ENCODE peak calls at places on chromosomes 13 and 19, in six cellular contexts. Z is glutamatergic neuron, Y is neural progenitor cell, E is NB4, A is heart left ventricle, M is neural crest cell. S is an unnamed sample.

GRCh38 chr19:32061304-32061703 is 284.1 kb upstream of the ZNF507 start:
- DNase-seq in Y (no peak), E (no peak), Z (no peak), M (no peak), A (no peak), S (no peak)

GRCh38 chr13:94312511-94313191 is 166.8 kb downstream of the DCT start:
- DNase-seq in M (no peak), Y (peak), A (no peak), Z (no peak), E (no peak), S (peak)

GRCh38 chr13:23567792-23568480 is 2.3 kb upstream of the TNFRSF19 start:
- DNase-seq in Z (peak), A (no peak), M (peak), Y (peak), E (no peak), S (peak)

GRCh38 chr13:80237646-80238045 is 103.3 kb downstream of the SPRY2 start:
- DNase-seq in A (no peak), Y (no peak), E (no peak), M (no peak), Z (no peak), S (no peak)

GRCh38 chr13:80132741-80133601 is 208.0 kb downstream of the SPRY2 start:
- DNase-seq in Y (peak), A (no peak), E (peak), M (peak), Z (no peak), S (peak)

GRCh38 chr19:4557971-4558941 is 1.2 kb downstream of the SEMA6B start:
- DNase-seq in Z (peak), E (no peak), A (no peak), Y (peak), M (peak), S (peak)

GRCh38 chr13:23794267-23795161 is 94.7 kb downstream of the MIPEP start:
- DNase-seq in Y (no peak), E (no peak), A (no peak), M (no peak), Z (no peak), S (no peak)

GRCh38 chr13:51832471-51833152 is 12.4 kb downstream of the TMEM272 start:
- DNase-seq in E (peak), Y (peak), A (no peak), Z (no peak), M (no peak), S (no peak)

GRCh38 chr13:42221321-42221720 is 50.6 kb upstream of the AKAP11 start:
- DNase-seq in E (no peak), A (no peak), Z (no peak), M (no peak), Y (no peak), S (no peak)

GRCh38 chr19:3682286-3682685 is 18.0 kb downstream of the PIP5K1C start:
- DNase-seq in E (no peak), Z (no peak), Y (no peak), A (no peak), M (no peak), S (no peak)

GRCh38 chr19:28039677-28040381 is 1173.1 kb downstream of the UQCRFS1 start:
- DNase-seq in A (no peak), Z (no peak), M (no peak), E (no peak), Y (no peak), S (no peak)

GRCh38 chr19:47598407-47599349 is 10.3 kb upstream of the BICRA start:
- DNase-seq in M (no peak), E (no peak), Y (peak), Z (no peak), A (no peak), S (no peak)

GRCh38 chr19:35056513-35057063 is 15.1 kb downstream of the HPN start:
- DNase-seq in E (no peak), Z (no peak), Y (no peak), A (peak), M (no peak), S (no peak)

GRCh38 chr19:35053667-35054293 is 12.3 kb downstream of the HPN start:
- DNase-seq in E (no peak), Y (no peak), A (peak), Z (no peak), M (no peak), S (no peak)

GRCh38 chr19:35058370-35058769 is 16.8 kb downstream of the HPN start:
- DNase-seq in A (no peak), M (no peak), Y (no peak), Z (no peak), E (no peak), S (no peak)

GRCh38 chr19:35054626-35055025 is 13.1 kb downstream of the HPN start:
- DNase-seq in A (no peak), M (no peak), Z (no peak), E (no peak), Y (no peak), S (no peak)

GRCh38 chr19:35055715-35056179 is 14.2 kb downstream of the HPN start:
- DNase-seq in Y (peak), A (no peak), M (no peak), E (no peak), Z (no peak), S (no peak)
- TF ChIP-seq CTCF in Y (peak), A (no peak), M (no peak), E (peak), Z (peak), S (peak)

DNA sequence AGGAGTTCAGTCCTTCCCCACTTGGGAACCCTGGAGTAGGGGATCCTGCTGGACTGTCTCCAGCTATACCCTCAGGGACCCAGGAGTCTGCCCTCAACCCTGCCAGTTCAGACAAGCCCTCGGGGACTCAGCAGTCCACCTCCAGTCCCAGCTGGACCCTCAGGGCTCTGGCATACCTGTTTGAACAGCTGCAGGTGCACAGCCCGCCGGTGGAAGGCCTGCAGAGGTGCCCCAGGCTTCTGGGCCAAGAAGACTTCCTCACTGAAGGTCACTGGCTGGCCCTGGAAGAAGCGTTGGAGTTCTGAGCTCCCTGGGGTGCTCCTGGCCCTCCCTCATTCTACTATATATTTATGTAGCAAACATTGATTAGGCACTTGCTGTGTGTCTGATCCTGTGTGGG is 8.6 kb downstream of the CRB3 start:
- DNase-seq in M (no peak), E (no peak), A (no peak), Y (no peak), Z (no peak), S (no peak)
- TF ChIP-seq CTCF in M (no peak), E (no peak), A (no peak), Y (no peak), Z (no peak), S (no peak)

DNA sequence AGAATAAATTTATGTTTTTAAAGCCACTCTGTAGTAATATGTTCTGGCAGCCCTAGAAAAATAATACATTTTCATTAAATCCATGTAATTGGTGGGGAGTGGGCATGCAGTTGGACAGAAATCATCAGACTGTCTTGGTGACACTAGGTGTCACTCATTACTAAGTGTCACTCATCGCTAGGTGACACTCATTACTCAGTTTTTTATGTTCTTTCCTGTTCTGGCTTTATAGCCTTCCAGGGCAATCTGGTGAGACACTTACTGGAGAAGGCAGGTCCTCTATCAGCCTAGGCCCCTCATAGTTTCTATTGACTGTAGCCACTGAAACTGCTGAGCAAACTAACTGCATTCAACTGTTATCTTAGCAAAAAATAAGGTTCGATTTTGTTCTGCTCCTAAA is 542.1 kb downstream of the SLITRK1 start:
- DNase-seq in M (no peak), A (no peak), Z (no peak), Y (no peak), E (peak), S (no peak)
- TF ChIP-seq CTCF in M (no peak), A (no peak), Z (no peak), Y (peak), E (no peak), S (no peak)

GRCh38 chr13:113608967-113609533 is 24.5 kb downstream of the TFDP1 start:
- DNase-seq in E (no peak), Y (no peak), M (no peak), Z (no peak), A (no peak), S (no peak)

GRCh38 chr13:113607056-113607455 is 22.5 kb downstream of the TFDP1 start:
- DNase-seq in A (no peak), Z (no peak), Y (no peak), M (no peak), E (no peak), S (no peak)

GRCh38 chr13:113608246-113608635 is 23.7 kb downstream of the TFDP1 start:
- DNase-seq in M (no peak), Y (no peak), A (no peak), Z (no peak), E (no peak), S (no peak)

GRCh38 chr13:113605866-113606438 is 21.4 kb downstream of the TFDP1 start:
- DNase-seq in A (no peak), E (no peak), Y (no peak), M (no peak), Z (no peak), S (no peak)

GRCh38 chr13:113607477-113608245 is 23.1 kb downstream of the TFDP1 start:
- DNase-seq in E (no peak), M (no peak), Y (no peak), A (peak), Z (no peak), S (no peak)
- TF ChIP-seq CTCF in E (no peak), M (no peak), Y (no peak), A (no peak), Z (no peak), S (no peak)

DNA sequence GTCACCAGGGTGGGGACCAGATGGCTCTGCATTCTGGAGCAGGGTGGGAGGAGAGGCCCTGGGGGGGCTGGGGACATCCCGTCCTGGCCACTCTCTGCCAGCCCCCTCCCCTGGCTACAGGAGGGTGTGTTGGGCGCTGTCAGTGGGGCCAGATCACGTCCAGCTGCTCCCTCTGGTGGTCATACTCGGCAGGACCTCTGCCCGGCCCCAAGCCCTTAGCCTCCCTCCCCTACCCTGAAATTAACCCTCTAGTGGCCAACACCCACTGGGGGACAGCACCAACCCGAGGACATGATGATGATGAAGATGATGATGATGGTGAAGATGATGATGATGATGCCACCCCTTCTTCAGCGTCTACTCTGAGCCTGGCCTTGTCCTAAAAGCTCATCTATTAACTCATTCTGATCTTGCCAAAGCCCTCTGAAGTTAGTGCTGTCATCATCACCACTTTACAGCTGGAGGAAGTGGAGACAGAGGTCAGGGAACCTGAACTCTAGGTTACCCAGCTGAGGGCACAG is 590 bp upstream of the LGI4 start:
- DNase-seq in Z (peak), A (peak), E (peak), Y (peak), M (peak), S (peak)
- TF ChIP-seq CTCF in Z (peak), A (peak), E (peak), Y (peak), M (peak), S (peak)

GRCh38 chr13:39676315-39676876 is 20.9 kb downstream of the COG6 start:
- DNase-seq in Y (peak), M (no peak), Z (no peak), A (no peak), E (peak), S (no peak)
- TF ChIP-seq CTCF in Y (peak), M (peak), Z (peak), A (peak), E (no peak), S (peak)

DNA sequence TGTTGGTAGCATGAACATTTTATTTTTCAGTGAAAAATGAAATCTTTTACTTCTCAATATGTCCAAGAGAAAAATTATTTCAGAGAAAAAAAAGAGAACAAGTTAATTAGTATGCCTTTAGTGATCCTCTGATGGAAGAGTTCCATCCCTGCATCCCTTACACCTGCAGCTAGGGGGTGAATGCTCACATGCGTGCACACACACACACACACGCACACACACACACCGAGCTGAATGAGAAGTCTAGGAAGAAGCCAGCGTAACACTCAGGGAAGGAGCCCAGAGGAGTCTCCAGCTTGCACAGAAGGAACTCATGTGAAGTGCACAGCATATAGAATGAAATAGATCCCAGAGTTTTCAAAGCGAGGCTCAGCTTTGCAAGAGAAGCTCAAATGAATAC is 510.5 kb downstream of the IRS2 start:
- DNase-seq in E (peak), A (no peak), M (no peak), Z (peak), Y (peak), S (peak)
- TF ChIP-seq CTCF in E (peak), A (no peak), M (peak), Z (no peak), Y (peak), S (no peak)

GRCh38 chr19:13838943-13839192 is 38.1 kb upstream of the NANOS3 start:
- DNase-seq in E (peak), Y (no peak), A (no peak), M (no peak), Z (no peak), S (no peak)

GRCh38 chr19:13838071-13838942 is 38.6 kb upstream of the NANOS3 start:
- DNase-seq in Z (no peak), E (no peak), A (no peak), Y (no peak), M (no peak), S (no peak)

GRCh38 chr19:13840751-13841338 is 36.1 kb upstream of the NANOS3 start:
- DNase-seq in M (no peak), A (no peak), Z (no peak), Y (no peak), E (no peak), S (no peak)

GRCh38 chr19:13839938-13840750 is 36.8 kb upstream of the NANOS3 start:
- DNase-seq in M (no peak), Y (no peak), A (peak), E (peak), Z (no peak), S (no peak)

GRCh38 chr19:13839193-13839937 is 37.6 kb upstream of the NANOS3 start:
- DNase-seq in Y (peak), A (peak), E (peak), Z (no peak), M (no peak), S (no peak)
- TF ChIP-seq CTCF in Y (no peak), A (no peak), E (no peak), Z (no peak), M (no peak), S (no peak)

DNA sequence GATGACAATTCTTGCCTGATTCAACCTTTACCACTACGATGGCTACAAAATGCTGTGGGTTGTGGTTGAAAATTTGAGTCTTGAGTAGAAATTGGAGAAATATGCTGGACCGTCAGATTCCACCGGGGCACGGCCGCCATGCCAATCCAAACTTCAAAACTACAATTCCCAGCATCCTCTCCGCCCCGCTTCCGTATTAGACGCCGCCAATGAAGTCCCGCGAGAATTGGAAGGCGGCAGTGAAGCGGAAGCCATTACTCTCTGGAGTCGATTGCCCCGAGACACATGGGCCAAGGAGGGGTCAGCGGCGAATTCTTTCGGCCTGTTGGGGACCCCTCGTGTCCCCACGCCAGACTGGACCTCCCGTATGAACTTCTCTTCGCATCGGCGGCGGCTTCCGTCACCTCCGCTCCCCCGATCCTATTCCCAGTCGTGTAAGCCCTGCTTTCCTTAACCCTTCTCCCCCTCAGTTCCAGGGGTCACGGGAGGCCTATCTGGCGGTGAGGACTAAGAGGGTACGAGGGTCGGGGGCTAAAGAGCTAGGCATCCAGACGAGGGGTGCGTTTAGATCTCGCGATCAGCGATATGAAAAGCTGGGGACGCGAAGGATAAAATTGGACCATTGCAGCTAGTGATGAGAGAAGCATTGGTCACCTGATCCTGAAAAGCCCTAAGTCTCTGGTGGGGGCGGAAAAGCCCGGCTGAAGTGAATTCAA is at the start of gene ZNF317:
- DNase-seq in A (peak), Y (peak), Z (peak), M (peak), E (peak), S (peak)
- TF ChIP-seq CTCF in A (no peak), Y (no peak), Z (no peak), M (no peak), E (no peak), S (no peak)